ENCODE peak calls at places on chromosomes 13 and 19, in four cellular contexts. One of them, this sample, is unnamed.

GRCh38 chr13:109243311-109243951 is 543.0 kb downstream of the IRS2 start:
- DNase-seq in K562: peak; percentile 31
- DNase-seq in GM12878: no peak
- DNase-seq in GM12891: no peak
- DNase-seq in this sample: no peak

GRCh38 chr19:38883286-38883685 is 5.2 kb upstream of the RINL start:
- DNase-seq in K562: no peak
- DNase-seq in GM12878: no peak
- DNase-seq in GM12891: no peak
- DNase-seq in this sample: no peak

GRCh38 chr19:40907968-40908735 is 26.1 kb upstream of the CYP2A7 start:
- DNase-seq in K562: peak; percentile 59
- DNase-seq in GM12878: no peak
- DNase-seq in GM12891: no peak
- DNase-seq in this sample: peak; percentile 29

GRCh38 chr13:39811696-39812095 is 156.2 kb downstream of the COG6 start:
- DNase-seq in K562: peak; percentile 0
- DNase-seq in GM12878: no peak
- DNase-seq in GM12891: no peak
- DNase-seq in this sample: no peak

GRCh38 chr19:38385804-38386257 is 2.0 kb downstream of the GGN start:
- DNase-seq in K562: no peak
- DNase-seq in GM12878: no peak
- DNase-seq in GM12891: peak; percentile 70
- DNase-seq in this sample: no peak

GRCh38 chr19:14023404-14024235 is 4.3 kb upstream of the RLN3 start:
- DNase-seq in K562: peak; percentile 87
- DNase-seq in GM12878: no peak
- DNase-seq in GM12891: no peak
- DNase-seq in this sample: no peak

GRCh38 chr19:23415561-23416191 is 20.4 kb upstream of the ZNF91 start:
- DNase-seq in K562: no peak
- DNase-seq in GM12878: no peak
- DNase-seq in GM12891: no peak
- DNase-seq in this sample: no peak

GRCh38 chr19:46431824-46432223 is 3.1 kb upstream of the PNMA8C start:
- DNase-seq in K562: peak; percentile 60
- DNase-seq in GM12878: no peak
- DNase-seq in GM12891: no peak
- DNase-seq in this sample: no peak

GRCh38 chr13:50299546-50300249 is 284.5 kb downstream of the KCNRG start:
- DNase-seq in K562: no peak
- DNase-seq in GM12878: no peak
- DNase-seq in GM12891: no peak
- DNase-seq in this sample: no peak

GRCh38 chr13:50017819-50018218 is 2.6 kb downstream of the KCNRG start:
- DNase-seq in K562: no peak
- DNase-seq in GM12878: no peak
- DNase-seq in GM12891: no peak
- DNase-seq in this sample: no peak

GRCh38 chr13:91079190-91079589 is 268.3 kb upstream of the MIR17HG start:
- DNase-seq in K562: no peak
- DNase-seq in GM12878: no peak
- DNase-seq in GM12891: no peak
- DNase-seq in this sample: no peak

GRCh38 chr19:37654118-37654517 is 1.1 kb downstream of the ZFP30 start:
- DNase-seq in K562: peak; percentile 6
- DNase-seq in GM12878: no peak
- DNase-seq in GM12891: no peak
- DNase-seq in this sample: no peak

GRCh38 chr19:31096930-31097329 is 252.3 kb downstream of the TSHZ3 start:
- DNase-seq in K562: no peak
- DNase-seq in GM12878: no peak
- DNase-seq in GM12891: no peak
- DNase-seq in this sample: no peak

GRCh38 chr13:79528759-79529191 is 47.8 kb downstream of the NDFIP2 start:
- DNase-seq in K562: no peak
- DNase-seq in GM12878: no peak
- DNase-seq in GM12891: no peak
- DNase-seq in this sample: no peak

DNA sequence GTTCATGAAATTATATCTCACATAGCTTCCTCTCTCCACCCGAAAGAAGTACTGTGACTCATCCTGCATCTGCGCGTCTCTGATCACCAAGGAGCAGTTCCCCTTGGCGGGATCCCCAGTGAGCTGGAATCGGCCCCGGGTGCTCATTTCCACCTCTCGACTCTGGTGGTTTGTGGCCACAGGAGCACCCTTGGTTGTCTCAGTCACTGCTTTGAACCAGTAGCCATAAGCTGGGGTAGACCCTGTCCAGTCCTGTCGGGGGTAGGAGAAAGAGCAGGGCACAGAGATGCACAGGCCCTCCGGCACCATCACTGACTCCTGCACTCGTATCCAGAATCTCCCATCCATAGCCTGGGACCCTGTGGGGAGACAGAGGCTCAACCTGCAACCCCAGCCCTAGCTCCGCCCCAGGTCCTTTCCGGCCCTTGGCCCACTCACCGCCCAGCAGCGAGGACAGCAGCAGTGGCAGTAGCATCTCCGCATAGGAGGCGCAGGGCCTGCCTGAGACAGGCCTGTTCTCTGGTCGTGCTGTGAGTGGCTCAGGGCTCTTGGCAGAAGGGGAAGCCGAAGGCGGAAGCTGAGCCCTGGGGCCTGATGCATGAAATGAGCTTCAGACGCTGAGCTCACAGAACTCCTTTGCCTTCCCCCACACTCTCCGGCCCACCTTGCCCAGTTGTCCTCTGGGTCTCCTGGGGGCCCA is at the start of gene SIGLEC10:
- DNase-seq in K562: peak; percentile 48
- DNase-seq in GM12878: no peak
- DNase-seq in GM12891: peak; percentile 80
- DNase-seq in this sample: peak; percentile 69
- TF ChIP-seq POLR2AphosphoS5 in K562: no peak
- TF ChIP-seq POLR2AphosphoS5 in GM12878: peak; percentile 52
- TF ChIP-seq POLR2AphosphoS5 in GM12891: no peak
- TF ChIP-seq POLR2AphosphoS5 in this sample: no peak

GRCh38 chr19:49802836-49803528 is 10.1 kb downstream of the FUZ start:
- DNase-seq in K562: no peak
- DNase-seq in GM12878: no peak
- DNase-seq in GM12891: no peak
- DNase-seq in this sample: no peak

GRCh38 chr19:49801401-49801888 is 11.6 kb downstream of the FUZ start:
- DNase-seq in K562: no peak
- DNase-seq in GM12878: no peak
- DNase-seq in GM12891: no peak
- DNase-seq in this sample: no peak

GRCh38 chr19:49801966-49802661 is 11.0 kb downstream of the FUZ start:
- DNase-seq in K562: peak; percentile 64
- DNase-seq in GM12878: no peak
- DNase-seq in GM12891: no peak
- DNase-seq in this sample: no peak

GRCh38 chr19:49805822-49806612 is 7.1 kb downstream of the FUZ start:
- DNase-seq in K562: no peak
- DNase-seq in GM12878: no peak
- DNase-seq in GM12891: no peak
- DNase-seq in this sample: no peak

DNA sequence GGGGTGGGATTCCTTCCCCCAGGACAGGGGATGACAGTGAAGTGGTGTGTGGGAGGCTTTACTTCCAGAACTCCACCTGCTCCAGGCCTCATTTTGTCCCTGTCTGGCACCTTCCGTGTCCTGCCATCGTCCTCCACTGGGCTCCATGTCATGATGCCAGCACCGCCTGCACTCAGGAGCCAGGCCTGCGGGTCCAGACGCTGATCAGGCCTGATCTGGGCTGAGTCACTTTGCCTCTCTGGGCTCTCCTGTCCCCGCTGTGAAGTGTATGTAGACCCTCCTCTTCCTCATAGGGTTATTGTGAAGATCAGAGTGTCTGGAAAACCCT is 9.6 kb downstream of the FUZ start:
- DNase-seq in K562: no peak
- DNase-seq in GM12878: no peak
- DNase-seq in GM12891: no peak
- DNase-seq in this sample: no peak
- TF ChIP-seq TAF1 in K562: no peak
- TF ChIP-seq TAF1 in GM12878: no peak
- TF ChIP-seq TAF1 in GM12891: no peak
- TF ChIP-seq TAF1 in this sample: no peak

GRCh38 chr19:49475191-49475932 is 1.3 kb downstream of the FLT3LG start:
- DNase-seq in K562: no peak
- DNase-seq in GM12878: no peak
- DNase-seq in GM12891: no peak
- DNase-seq in this sample: no peak

GRCh38 chr19:49474545-49474930 is 523 bp downstream of the FLT3LG start:
- DNase-seq in K562: no peak
- DNase-seq in GM12878: no peak
- DNase-seq in GM12891: no peak
- DNase-seq in this sample: no peak

GRCh38 chr19:49472936-49473335 is 1.1 kb upstream of the FLT3LG start:
- DNase-seq in K562: no peak
- DNase-seq in GM12878: no peak
- DNase-seq in GM12891: no peak
- DNase-seq in this sample: no peak

GRCh38 chr19:49475995-49476880 is 2.2 kb downstream of the FLT3LG start:
- DNase-seq in K562: peak; percentile 76
- DNase-seq in GM12878: no peak
- DNase-seq in GM12891: no peak
- DNase-seq in this sample: no peak

DNA sequence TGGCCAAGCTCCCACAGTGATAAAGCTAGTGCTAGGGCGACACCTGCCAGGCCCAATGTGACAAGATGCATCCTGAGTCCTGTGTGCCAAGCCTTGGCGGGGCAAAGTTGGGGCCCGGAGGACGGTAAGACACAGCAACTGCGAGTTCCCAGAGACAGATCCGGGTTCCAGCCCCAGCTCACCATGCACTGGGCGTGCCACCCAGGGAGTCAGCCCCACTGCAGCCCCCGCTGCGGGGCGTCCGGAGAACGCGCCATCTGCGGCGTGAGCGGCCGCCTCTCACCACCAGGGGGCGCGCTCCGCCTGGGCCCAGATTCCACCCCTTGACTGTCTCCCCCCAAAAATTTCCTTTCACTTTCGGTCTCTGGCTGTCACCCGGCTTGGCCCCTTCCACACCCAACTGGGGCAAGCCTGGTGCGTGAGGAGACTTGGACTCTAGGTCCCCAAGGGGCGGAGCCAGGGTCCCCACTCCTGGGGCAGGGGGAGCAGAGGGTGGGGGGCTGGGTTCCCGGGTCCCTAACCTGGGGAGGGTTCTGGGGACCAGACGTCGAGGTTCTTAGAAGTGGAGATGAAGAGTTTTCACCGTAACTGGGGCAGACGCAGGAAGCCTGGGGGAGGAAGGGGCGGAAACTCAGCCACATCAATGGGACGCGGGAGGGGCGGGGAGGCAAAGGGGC is at the start of gene FLT3LG:
- DNase-seq in K562: peak; percentile 87
- DNase-seq in GM12878: no peak
- DNase-seq in GM12891: peak; percentile 97
- DNase-seq in this sample: peak; percentile 99
- TF ChIP-seq POLR2A in K562: no peak
- TF ChIP-seq POLR2A in GM12878: peak; percentile 69
- TF ChIP-seq POLR2A in GM12891: no peak
- TF ChIP-seq POLR2A in this sample: no peak

GRCh38 chr19:48635263-48635965 is 1.8 kb downstream of the DBP start:
- DNase-seq in K562: peak; percentile 80
- DNase-seq in GM12878: no peak
- DNase-seq in GM12891: peak; percentile 79
- DNase-seq in this sample: peak; percentile 80
- TF ChIP-seq POLR2AphosphoS5 in K562: peak; percentile 26
- TF ChIP-seq POLR2AphosphoS5 in GM12878: no peak
- TF ChIP-seq POLR2AphosphoS5 in GM12891: peak; percentile 34
- TF ChIP-seq POLR2AphosphoS5 in this sample: no peak

DNA sequence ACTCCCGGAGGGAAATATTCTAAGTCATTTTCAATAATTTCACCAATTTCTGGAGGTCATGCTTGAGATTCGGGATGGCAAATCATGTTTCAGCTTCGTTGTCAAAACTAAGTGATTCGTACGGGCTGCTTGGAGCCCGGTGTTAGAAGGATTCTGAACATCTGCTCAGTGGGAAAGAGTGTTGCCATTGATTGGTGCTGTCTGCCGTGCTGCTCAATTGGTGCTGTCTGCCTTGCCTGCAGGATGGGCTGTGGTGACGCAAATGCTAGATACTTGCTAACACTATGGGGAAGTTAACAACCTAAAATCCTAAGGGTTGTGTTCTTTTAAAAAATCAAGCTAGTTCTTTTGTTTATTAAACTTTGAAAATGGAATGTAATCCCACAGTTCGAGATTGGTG is 17.3 kb upstream of the CACNG8 start:
- DNase-seq in K562: peak; percentile 14
- DNase-seq in GM12878: no peak
- DNase-seq in GM12891: no peak
- DNase-seq in this sample: no peak
- TF ChIP-seq TAF1 in K562: no peak
- TF ChIP-seq TAF1 in GM12878: no peak
- TF ChIP-seq TAF1 in GM12891: no peak
- TF ChIP-seq TAF1 in this sample: no peak

DNA sequence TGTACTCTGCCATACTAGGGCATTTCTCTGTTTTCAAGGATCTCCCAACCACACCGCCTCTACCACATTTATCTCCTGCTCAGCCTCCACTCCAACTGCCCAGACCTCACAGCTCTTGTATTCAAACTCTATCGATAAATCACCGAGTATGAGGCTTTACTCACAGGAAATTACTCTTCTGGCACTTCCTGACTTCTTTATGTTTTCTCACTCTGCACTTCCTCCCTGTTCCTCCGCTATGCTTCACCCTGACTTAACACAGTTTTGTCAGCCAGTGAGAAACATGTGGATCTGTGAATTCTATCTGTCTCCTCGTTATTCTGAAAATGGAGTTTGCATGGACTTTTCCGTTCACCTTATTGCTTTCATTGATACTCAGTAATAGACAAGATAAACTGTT is 2.6 kb upstream of the CARD8 start:
- DNase-seq in K562: peak; percentile 65
- DNase-seq in GM12878: no peak
- DNase-seq in GM12891: no peak
- DNase-seq in this sample: no peak
- TF ChIP-seq POLR2A in K562: peak; percentile 54
- TF ChIP-seq POLR2A in GM12878: no peak
- TF ChIP-seq POLR2A in GM12891: no peak
- TF ChIP-seq POLR2A in this sample: peak; percentile 45

This sample was measured in GM12892.